ENCODE peak calls at places on chromosome 9, in ten cellular contexts. N, Q, O, P, X, J, L, Y, K and W are unnamed samples.
A peak's percentile ranks its signal among the peaks of the same experiment; 100 is the strongest.

GRCh38 chr9:129561594-129562281 is 59.2 kb downstream of the C9orf50 start:
- DNase-seq in N (peak; percentile 34), Y (no peak), J (no peak), L (no peak), P (no peak), X (no peak), O (no peak), Q (no peak), K (no peak), W (no peak)

GRCh38 chr9:108043585-108043984 is 554.0 kb upstream of the KLF4 start:
- DNase-seq in N (no peak), Y (no peak), X (no peak), O (no peak), P (no peak), K (no peak), L (no peak), J (no peak), Q (no peak), W (no peak)

GRCh38 chr9:110241491-110242321 is 14.6 kb downstream of the TXN start:
- DNase-seq in J (no peak), Q (no peak), N (no peak), X (no peak), P (no peak), Y (no peak), K (no peak), L (no peak), O (no peak), W (no peak)

GRCh38 chr9:89604463-89605180 is at the start of gene GADD45G:
- DNase-seq in K (no peak), L (peak; percentile 87), X (peak; percentile 91), J (peak; percentile 73), N (peak; percentile 94), Y (peak; percentile 97), P (peak; percentile 94), O (peak; percentile 94), Q (no peak), W (peak; percentile 69)

GRCh38 chr9:82997471-82998140 is 65.3 kb downstream of the RASEF start:
- DNase-seq in Y (no peak), J (no peak), L (no peak), X (no peak), K (no peak), P (no peak), Q (no peak), N (no peak), O (no peak), W (no peak)

GRCh38 chr9:80881946-80882345 is 807.4 kb downstream of the TLE1 start:
- DNase-seq in K (no peak), X (no peak), N (peak; percentile 18), P (no peak), J (no peak), O (no peak), L (no peak), Y (no peak), Q (no peak), W (no peak)

GRCh38 chr9:89562186-89562814 is 42.5 kb upstream of the GADD45G start:
- DNase-seq in Y (no peak), N (no peak), J (no peak), O (no peak), Q (no peak), X (no peak), L (no peak), K (no peak), P (no peak), W (no peak)

GRCh38 chr9:123923377-123923776 is 6.5 kb downstream of the DENND1A start:
- DNase-seq in X (no peak), Q (no peak), J (no peak), K (no peak), O (no peak), P (no peak), N (no peak), Y (peak; percentile 26), L (no peak), W (no peak)

GRCh38 chr9:135079018-135079417 is 8.4 kb upstream of the OLFM1 start:
- DNase-seq in J (no peak), X (no peak), L (no peak), P (no peak), N (peak; percentile 4), Y (no peak), K (no peak), Q (no peak), O (no peak), W (no peak)

GRCh38 chr9:126642839-126643238 is 29.1 kb downstream of the LMX1B start:
- DNase-seq in L (no peak), Q (no peak), O (no peak), K (no peak), X (no peak), J (no peak), N (no peak), P (no peak), Y (no peak), W (no peak)

GRCh38 chr9:89993678-89994630 is 389.1 kb downstream of the GADD45G start:
- DNase-seq in X (no peak), N (no peak), K (no peak), L (no peak), J (no peak), Y (no peak), P (no peak), Q (no peak), O (no peak), W (no peak)

GRCh38 chr9:6079386-6079785 is 64.0 kb upstream of the RANBP6 start:
- DNase-seq in Y (no peak), Q (no peak), O (no peak), P (no peak), L (no peak), J (no peak), K (no peak), N (no peak), X (no peak), W (no peak)

GRCh38 chr9:109705515-109705914 is 74.5 kb upstream of the PALM2AKAP2 start:
- DNase-seq in O (no peak), X (no peak), N (no peak), K (peak; percentile 17), L (no peak), Y (no peak), J (no peak), P (no peak), Q (peak; percentile 33), W (no peak)

GRCh38 chr9:122929803-122930354 is 1.4 kb downstream of the ZBTB26 start:
- DNase-seq in J (no peak), P (no peak), N (no peak), O (no peak), K (no peak), Y (no peak), X (no peak), Q (no peak), L (no peak), W (no peak)

GRCh38 chr9:117825609-117826347 is 121.6 kb downstream of the TLR4 start:
- DNase-seq in Y (no peak), O (peak; percentile 38), J (peak; percentile 24), K (no peak), P (peak; percentile 77), X (peak; percentile 49), N (no peak), L (peak; percentile 71), Q (no peak), W (no peak)

GRCh38 chr9:132670816-132671371 is 630 bp downstream of the GTF3C4 start:
- DNase-seq in X (peak; percentile 70), Y (no peak), L (peak; percentile 44), N (peak; percentile 58), O (peak; percentile 58), K (no peak), Q (no peak), P (peak; percentile 68), J (peak; percentile 28), W (peak; percentile 24)

DNA sequence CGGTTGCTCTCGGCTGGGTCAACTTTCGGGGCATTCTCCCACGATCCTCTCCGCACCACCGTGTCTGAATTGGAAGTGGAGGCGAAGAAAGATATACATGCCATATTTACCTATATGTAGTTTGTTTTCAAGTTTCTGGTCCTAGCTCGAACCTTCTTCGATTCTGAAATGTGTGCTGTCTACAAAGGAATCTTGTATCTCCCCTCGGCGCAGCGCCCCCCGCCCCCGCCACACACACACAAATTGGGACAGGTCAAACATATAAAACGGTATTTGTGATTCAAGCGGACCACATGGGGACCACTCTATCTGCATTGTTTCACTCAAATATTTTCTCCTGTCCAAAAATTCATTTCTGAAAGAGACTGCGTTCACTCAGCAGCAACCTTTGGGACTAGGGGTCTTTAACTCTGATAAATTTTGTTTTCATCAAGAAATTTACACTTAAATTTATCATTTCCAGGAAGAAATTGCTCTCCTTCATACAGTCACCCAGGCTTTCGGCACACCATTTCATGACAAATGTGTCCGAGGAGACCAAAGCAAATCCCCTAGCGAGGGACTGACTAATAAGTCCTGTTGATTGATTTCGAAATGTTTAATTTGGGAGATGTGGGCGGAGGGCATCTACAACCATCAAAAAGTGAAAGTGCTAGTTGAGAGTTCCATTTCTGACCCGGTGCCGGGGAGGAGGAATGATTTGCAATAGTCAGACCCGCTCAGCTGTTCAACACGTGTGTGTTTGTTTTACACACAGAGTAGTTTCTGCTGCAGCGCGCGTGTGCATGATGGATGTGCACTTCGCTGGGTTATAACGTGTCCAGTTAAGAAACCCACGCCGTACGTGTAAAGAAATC is 1.1 kb upstream of the NR4A3 start:
- DNase-seq in L (peak; percentile 39), X (peak; percentile 59), J (peak; percentile 21), O (no peak), P (peak; percentile 89), Q (peak; percentile 40), Y (peak; percentile 94), N (no peak), K (peak; percentile 51), W (no peak)
- TF ChIP-seq CTCF in L (no peak), X (no peak), J (no peak), O (no peak), P (no peak), Q (no peak), Y (no peak), N (no peak), K (no peak), W (no peak)

GRCh38 chr9:74281674-74282073 is 215.5 kb upstream of the RORB start:
- DNase-seq in Q (no peak), L (peak; percentile 18), Y (no peak), P (peak; percentile 41), N (no peak), X (no peak), K (no peak), O (no peak), J (no peak), W (no peak)
- TF ChIP-seq CTCF in Q (no peak), L (peak; percentile 42), Y (no peak), P (peak; percentile 30), N (no peak), X (no peak), K (no peak), O (no peak), J (no peak), W (peak; percentile 10)

GRCh38 chr9:16726023-16726422 is 144.4 kb downstream of the BNC2 start:
- DNase-seq in Y (no peak), J (no peak), X (no peak), O (no peak), Q (no peak), L (peak; percentile 8), K (no peak), N (no peak), P (no peak), W (no peak)
- TF ChIP-seq CTCF in Y (no peak), J (no peak), X (no peak), O (no peak), Q (no peak), L (no peak), K (peak; percentile 16), N (no peak), P (no peak), W (no peak)

DNA sequence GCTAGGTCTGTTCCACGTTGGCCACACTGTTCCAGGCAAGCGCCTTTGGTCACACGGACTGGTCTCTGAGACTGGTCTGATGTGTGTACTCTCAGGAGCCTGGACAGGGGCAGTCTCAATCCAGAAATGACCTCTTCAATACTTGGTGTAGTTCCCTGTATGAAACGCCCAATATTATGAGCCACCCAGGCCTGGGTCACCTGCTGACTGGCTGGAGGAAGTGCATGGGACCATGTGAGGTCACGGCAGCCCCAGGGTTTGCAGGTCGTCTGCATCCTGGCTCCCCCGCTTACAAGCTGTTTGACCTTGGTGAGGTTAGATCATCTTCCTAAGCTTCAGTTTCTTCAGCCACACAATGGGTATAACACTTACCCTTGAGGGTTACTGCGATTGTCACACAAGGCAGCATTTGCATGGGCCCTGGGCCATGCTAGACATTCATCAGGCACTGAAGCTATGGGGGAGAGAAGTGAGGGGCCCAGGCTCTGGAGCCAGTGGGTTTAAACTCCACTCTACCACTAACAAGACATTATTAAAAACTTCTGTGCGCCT is 5.2 kb upstream of the GRHPR start:
- DNase-seq in P (no peak), J (no peak), Y (no peak), L (no peak), Q (no peak), N (no peak), K (no peak), X (no peak), O (no peak), W (no peak)
- TF ChIP-seq CTCF in P (no peak), J (no peak), Y (no peak), L (no peak), Q (no peak), N (no peak), K (no peak), X (no peak), O (no peak), W (no peak)